ENCODE peak calls at places on chromosomes 16 and 17, in seven cellular contexts. T is HFF-Myc, M is heart right ventricle, Z is transverse colon, S is epithelial cell of esophagus, X is A549, N is brain microvascular endothelial cell. J is an unnamed sample.

GRCh38 chr16:72024862-72025382 is 16.4 kb downstream of the DHODH start:
- DNase-seq in X (no peak), Z (no peak), S (no peak), M (no peak), N (no peak), T (no peak), J (no peak)

GRCh38 chr17:70552230-70552981 is 383.1 kb downstream of the KCNJ2 start:
- DNase-seq in X (peak), S (peak), N (peak), M (peak), Z (no peak), T (peak), J (no peak)

GRCh38 chr17:28760987-28761562 is 17.3 kb downstream of the TRAF4 start:
- DNase-seq in X (no peak), T (no peak), N (peak), Z (peak), M (peak), S (peak), J (no peak)

GRCh38 chr17:38748329-38749221 is at the start of gene PCGF2:
- DNase-seq in N (peak), Z (peak), T (peak), X (peak), S (peak), M (peak), J (no peak)

GRCh38 chr17:66200685-66201092 is 8.8 kb upstream of the CEP112 start:
- DNase-seq in S (peak), N (peak), M (peak), T (peak), X (peak), Z (peak), J (no peak)

GRCh38 chr16:12559714-12560113 is 244.0 kb downstream of the CPPED1 start:
- DNase-seq in M (no peak), Z (no peak), S (no peak), X (no peak), T (no peak), N (no peak), J (no peak)

GRCh38 chr16:66913711-66914110 is 5.0 kb downstream of the CDH16 start:
- DNase-seq in M (no peak), X (no peak), S (no peak), N (no peak), T (no peak), Z (no peak), J (no peak)

GRCh38 chr17:77329741-77330531 is 189.2 kb downstream of the SEC14L1 start:
- DNase-seq in M (peak), Z (peak), N (no peak), X (no peak), T (no peak), S (no peak), J (no peak)

GRCh38 chr17:76199466-76199865 is 40.8 kb downstream of the RNF157 start:
- DNase-seq in T (no peak), X (no peak), S (no peak), N (no peak), Z (no peak), M (no peak), J (no peak)

GRCh38 chr16:67023689-67024088 is 5.3 kb upstream of the CBFB start:
- DNase-seq in N (no peak), Z (no peak), T (no peak), X (no peak), M (no peak), S (no peak), J (no peak)

GRCh38 chr17:43372273-43372911 is 26.4 kb upstream of the ARL4D start:
- DNase-seq in N (no peak), M (peak), Z (peak), T (no peak), X (no peak), S (no peak), J (peak)

GRCh38 chr16:1681032-1681431 is 3.0 kb downstream of the JPT2 start:
- DNase-seq in X (no peak), M (no peak), Z (no peak), N (no peak), T (no peak), S (no peak), J (no peak)

GRCh38 chr17:6435968-6436367 is 1.0 kb upstream of the AIPL1 start:
- DNase-seq in Z (peak), S (peak), N (peak), X (peak), M (peak), T (no peak), J (no peak)

GRCh38 chr17:9890124-9890523 is 14.9 kb downstream of the RCVRN start:
- DNase-seq in M (no peak), Z (no peak), T (no peak), X (peak), S (peak), N (no peak), J (no peak)

GRCh38 chr17:77280304-77280910 is 139.6 kb downstream of the SEC14L1 start:
- DNase-seq in S (peak), T (no peak), X (no peak), M (no peak), Z (peak), N (no peak), J (no peak)

GRCh38 chr16:80285089-80285488 is 255.7 kb upstream of the DYNLRB2 start:
- DNase-seq in S (peak), T (no peak), X (no peak), M (no peak), N (peak), Z (no peak), J (no peak)
- H3K4me3 ChIP-seq in S (no peak), T (no peak), X (no peak), M (no peak), N (no peak), Z (no peak), J (no peak)

DNA sequence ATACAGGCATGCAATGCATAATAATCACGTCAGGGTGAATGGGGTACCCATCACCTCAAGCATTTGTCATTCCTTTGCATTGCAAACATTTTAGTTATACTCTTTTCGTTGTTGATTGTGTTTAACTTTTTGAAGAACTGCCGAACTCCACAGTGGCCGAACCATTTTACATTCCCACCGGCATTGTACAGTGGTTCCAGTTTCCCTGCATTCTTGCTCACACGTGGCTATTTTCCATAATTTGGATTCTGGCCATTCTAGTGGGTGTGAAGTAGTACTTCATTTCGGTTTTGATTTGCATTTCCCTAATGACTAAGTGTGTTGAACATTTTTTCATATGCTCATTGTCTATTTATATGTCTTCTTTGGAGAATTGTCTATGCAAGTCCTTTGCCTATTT is 13.0 kb downstream of the NOL11 start:
- DNase-seq in M (no peak), S (no peak), Z (no peak), T (no peak), X (no peak), N (no peak), J (no peak)
- TF ChIP-seq CTCF in M (no peak), S (no peak), Z (no peak), T (no peak), X (no peak), N (no peak), J (no peak)

GRCh38 chr16:89071686-89072182 is 21.9 kb upstream of the ACSF3 start:
- DNase-seq in X (no peak), S (no peak), Z (peak), N (no peak), M (no peak), T (no peak), J (no peak)
- H3K4me3 ChIP-seq in X (no peak), S (no peak), Z (no peak), N (no peak), M (no peak), T (peak), J (no peak)

GRCh38 chr16:50668368-50669008 is 12.6 kb downstream of the SNX20 start:
- DNase-seq in T (no peak), S (peak), M (no peak), N (no peak), X (no peak), Z (no peak), J (no peak)
- TF ChIP-seq CTCF in T (no peak), S (peak), M (no peak), N (no peak), X (no peak), Z (no peak), J (no peak)